ENCODE peak calls at places on chromosome 2, in seven cellular contexts. One of them, this sample, is unnamed.

GRCh38 chr2:172735646-172736418 is at the start of gene RAPGEF4:
- DNase-seq in NCI-H774: peak; percentile 19
- DNase-seq in amygdala: peak; percentile 25
- DNase-seq in fibroblast of the conjunctiva: no peak
- DNase-seq in EL: no peak
- DNase-seq in stimulated activated CD8-positive, alpha-beta memory T cell treated with anti-CD3 and anti-CD28 coated beads, Interleukin-7, amount 100 ng/mL, for 4 hours: no peak
- DNase-seq in epithelial cell of esophagus: peak; percentile 7
- DNase-seq in this sample: no peak

GRCh38 chr2:172921538-172922236 is 154.0 kb upstream of the MAP3K20 start:
- DNase-seq in amygdala: no peak
- DNase-seq in NCI-H774: no peak
- DNase-seq in EL: peak; percentile 45
- DNase-seq in epithelial cell of esophagus: peak; percentile 49
- DNase-seq in fibroblast of the conjunctiva: peak; percentile 20
- DNase-seq in stimulated activated CD8-positive, alpha-beta memory T cell treated with anti-CD3 and anti-CD28 coated beads, Interleukin-7, amount 100 ng/mL, for 4 hours: no peak
- DNase-seq in this sample: no peak

GRCh38 chr2:157793053-157793612 is 83.0 kb downstream of the ACVR1 start:
- DNase-seq in EL: no peak
- DNase-seq in fibroblast of the conjunctiva: no peak
- DNase-seq in amygdala: no peak
- DNase-seq in stimulated activated CD8-positive, alpha-beta memory T cell treated with anti-CD3 and anti-CD28 coated beads, Interleukin-7, amount 100 ng/mL, for 4 hours: no peak
- DNase-seq in epithelial cell of esophagus: no peak
- DNase-seq in NCI-H774: no peak
- DNase-seq in this sample: no peak

GRCh38 chr2:128386066-128386465 is 67.4 kb upstream of the HS6ST1 start:
- DNase-seq in epithelial cell of esophagus: no peak
- DNase-seq in EL: no peak
- DNase-seq in fibroblast of the conjunctiva: no peak
- DNase-seq in NCI-H774: no peak
- DNase-seq in stimulated activated CD8-positive, alpha-beta memory T cell treated with anti-CD3 and anti-CD28 coated beads, Interleukin-7, amount 100 ng/mL, for 4 hours: no peak
- DNase-seq in amygdala: no peak
- DNase-seq in this sample: no peak

GRCh38 chr2:195498176-195498575 is 158.8 kb upstream of the SLC39A10 start:
- DNase-seq in NCI-H774: no peak
- DNase-seq in fibroblast of the conjunctiva: no peak
- DNase-seq in amygdala: no peak
- DNase-seq in EL: peak; percentile 31
- DNase-seq in epithelial cell of esophagus: peak; percentile 63
- DNase-seq in stimulated activated CD8-positive, alpha-beta memory T cell treated with anti-CD3 and anti-CD28 coated beads, Interleukin-7, amount 100 ng/mL, for 4 hours: peak; percentile 69
- DNase-seq in this sample: no peak

GRCh38 chr2:101698419-101699190 is 1.1 kb downstream of the MAP4K4 start:
- DNase-seq in stimulated activated CD8-positive, alpha-beta memory T cell treated with anti-CD3 and anti-CD28 coated beads, Interleukin-7, amount 100 ng/mL, for 4 hours: no peak
- DNase-seq in epithelial cell of esophagus: peak; percentile 59
- DNase-seq in fibroblast of the conjunctiva: no peak
- DNase-seq in amygdala: peak; percentile 43
- DNase-seq in EL: peak; percentile 42
- DNase-seq in NCI-H774: no peak
- DNase-seq in this sample: no peak

GRCh38 chr2:120397362-120397811 is 51.5 kb downstream of the INHBB start:
- DNase-seq in NCI-H774: no peak
- DNase-seq in fibroblast of the conjunctiva: no peak
- DNase-seq in stimulated activated CD8-positive, alpha-beta memory T cell treated with anti-CD3 and anti-CD28 coated beads, Interleukin-7, amount 100 ng/mL, for 4 hours: no peak
- DNase-seq in amygdala: no peak
- DNase-seq in EL: peak; percentile 83
- DNase-seq in epithelial cell of esophagus: peak; percentile 34
- DNase-seq in this sample: no peak

GRCh38 chr2:12725238-12726187 is 8.8 kb downstream of the TRIB2 start:
- DNase-seq in EL: no peak
- DNase-seq in fibroblast of the conjunctiva: no peak
- DNase-seq in NCI-H774: no peak
- DNase-seq in stimulated activated CD8-positive, alpha-beta memory T cell treated with anti-CD3 and anti-CD28 coated beads, Interleukin-7, amount 100 ng/mL, for 4 hours: no peak
- DNase-seq in amygdala: no peak
- DNase-seq in epithelial cell of esophagus: no peak
- DNase-seq in this sample: no peak

GRCh38 chr2:3807853-3808252 is 104.5 kb downstream of the DCDC2C start:
- DNase-seq in stimulated activated CD8-positive, alpha-beta memory T cell treated with anti-CD3 and anti-CD28 coated beads, Interleukin-7, amount 100 ng/mL, for 4 hours: no peak
- DNase-seq in NCI-H774: no peak
- DNase-seq in epithelial cell of esophagus: peak; percentile 33
- DNase-seq in EL: no peak
- DNase-seq in amygdala: no peak
- DNase-seq in fibroblast of the conjunctiva: peak; percentile 59
- DNase-seq in this sample: peak; percentile 43

GRCh38 chr2:224908820-224909219 is 133.4 kb downstream of the DOCK10 start:
- DNase-seq in fibroblast of the conjunctiva: no peak
- DNase-seq in amygdala: no peak
- DNase-seq in EL: no peak
- DNase-seq in epithelial cell of esophagus: no peak
- DNase-seq in NCI-H774: no peak
- DNase-seq in stimulated activated CD8-positive, alpha-beta memory T cell treated with anti-CD3 and anti-CD28 coated beads, Interleukin-7, amount 100 ng/mL, for 4 hours: no peak
- DNase-seq in this sample: no peak

GRCh38 chr2:152054593-152054992 is 44.3 kb downstream of the CACNB4 start:
- DNase-seq in epithelial cell of esophagus: peak; percentile 58
- DNase-seq in stimulated activated CD8-positive, alpha-beta memory T cell treated with anti-CD3 and anti-CD28 coated beads, Interleukin-7, amount 100 ng/mL, for 4 hours: no peak
- DNase-seq in fibroblast of the conjunctiva: peak; percentile 32
- DNase-seq in EL: peak; percentile 73
- DNase-seq in amygdala: no peak
- DNase-seq in NCI-H774: no peak
- DNase-seq in this sample: no peak

This sample was measured in AG04450.